ENCODE peak calls at places on chromosome 16, in eight cellular contexts. M, O, K, L, J, Z, X and T are unnamed samples. For H3K4me1, the result is how much of the 10 kb centered on the place peaks cover.

GRCh38 chr16:51949260-51949659 is 597.7 kb downstream of the TOX3 start:
- DNase-seq in Z (no peak), L (no peak), X (no peak), J (no peak), O (no peak), K (no peak), M (peak), T (no peak)

GRCh38 chr16:15690296-15690695 is 40.3 kb downstream of the NDE1 start:
- DNase-seq in O (no peak), J (no peak), K (no peak), L (no peak), X (no peak), M (no peak), Z (no peak), T (no peak)

GRCh38 chr16:69932228-69932627 is 18.9 kb upstream of the CLEC18A start:
- DNase-seq in Z (no peak), K (no peak), O (no peak), J (no peak), X (no peak), L (no peak), M (no peak), T (no peak)

GRCh38 chr16:75113046-75113491 is 3.5 kb downstream of the LDHD start:
- DNase-seq in M (no peak), K (peak), J (no peak), O (no peak), X (peak), Z (no peak), L (no peak), T (no peak)

GRCh38 chr16:81526935-81527334 is 82.3 kb downstream of the CMIP start:
- DNase-seq in O (no peak), Z (no peak), K (no peak), M (no peak), X (peak), L (no peak), J (peak), T (no peak)

GRCh38 chr16:85215478-85216120 is 103.3 kb upstream of the CIBAR2 start:
- DNase-seq in M (no peak), O (no peak), Z (no peak), K (no peak), J (no peak), X (no peak), L (no peak), T (no peak)

GRCh38 chr16:88463411-88463810 is 10.3 kb downstream of the ZFPM1 start:
- DNase-seq in J (no peak), L (no peak), M (no peak), X (no peak), O (no peak), K (no peak), Z (no peak), T (no peak)

GRCh38 chr16:8622315-8622656 is 788 bp downstream of the METTL22 start:
- DNase-seq in X (no peak), Z (no peak), M (no peak), L (no peak), K (no peak), J (no peak), O (no peak), T (no peak)

GRCh38 chr16:46702030-46702429 is 12.6 kb downstream of the ORC6 start:
- DNase-seq in M (no peak), Z (no peak), L (no peak), K (no peak), O (no peak), J (no peak), X (no peak), T (no peak)

GRCh38 chr16:3074860-3075545 is 9.6 kb downstream of the IL32 start:
- DNase-seq in L (no peak), Z (no peak), M (peak), K (no peak), X (peak), O (no peak), J (no peak), T (peak)

GRCh38 chr16:66427036-66427446 is at the start of gene BEAN1:
- DNase-seq in M (no peak), K (no peak), O (peak), X (no peak), J (peak), L (no peak), Z (no peak), T (no peak)

GRCh38 chr16:29687755-29688154 is 8.8 kb downstream of the QPRT start:
- DNase-seq in M (no peak), J (no peak), K (no peak), O (no peak), L (no peak), X (no peak), Z (no peak), T (no peak)

GRCh38 chr16:15509593-15510520 is 75.5 kb downstream of the BMERB1 start:
- DNase-seq in L (no peak), M (no peak), K (no peak), X (no peak), Z (peak), O (peak), J (no peak), T (no peak)

GRCh38 chr16:1094601-1095449 is 1.2 kb downstream of the C1QTNF8 start:
- DNase-seq in X (no peak), O (no peak), J (no peak), K (no peak), L (no peak), M (no peak), Z (no peak), T (no peak)
- H3K4me1 ChIP-seq in X (under half), O (under half), J (under half), K (half or more), L (under half), M (under half), Z (under half), T (under half)

GRCh38 chr16:4489030-4489429 is 12.8 kb downstream of the HMOX2 start:
- DNase-seq in J (no peak), K (no peak), O (no peak), L (no peak), X (no peak), Z (no peak), M (no peak), T (no peak)
- H3K4me1 ChIP-seq in J (under half), K (under half), O (under half), L (half or more), X (half or more), Z (under half), M (half or more), T (half or more)

GRCh38 chr16:68309798-68310197 is 948 bp downstream of the SLC7A6OS start:
- DNase-seq in J (no peak), X (no peak), M (no peak), O (no peak), Z (no peak), L (no peak), K (no peak), T (no peak)

GRCh38 chr16:68306633-68307032 is 4.1 kb downstream of the SLC7A6OS start:
- DNase-seq in L (no peak), K (no peak), M (no peak), J (no peak), Z (no peak), O (no peak), X (no peak), T (no peak)

GRCh38 chr16:68310441-68311315 is at the start of the genes PRMT7 and SLC7A6OS:
- DNase-seq in J (peak), X (peak), L (peak), O (peak), Z (peak), K (peak), M (peak), T (peak)

GRCh38 chr16:68313116-68313515 is 2.3 kb downstream of the PRMT7 start:
- DNase-seq in X (no peak), J (no peak), K (no peak), L (no peak), M (no peak), O (no peak), Z (no peak), T (no peak)

GRCh38 chr16:68311316-68311620 is 449 bp downstream of the PRMT7 start:
- DNase-seq in Z (no peak), M (no peak), L (no peak), K (peak), J (no peak), X (no peak), O (no peak), T (peak)
- H3K4me1 ChIP-seq in Z (under half), M (under half), L (under half), K (under half), J (under half), X (half or more), O (under half), T (under half)

GRCh38 chr16:77842468-77842867 is 54.1 kb downstream of the VAT1L start:
- DNase-seq in J (no peak), Z (no peak), L (no peak), O (no peak), X (no peak), K (no peak), M (no peak), T (no peak)
- H3K4me1 ChIP-seq in J (under half), Z (under half), L (under half), O (under half), X (under half), K (under half), M (under half), T (under half)

GRCh38 chr16:57479043-57479421 is 7.3 kb downstream of the DOK4 start:
- DNase-seq in O (no peak), L (no peak), Z (no peak), J (peak), X (peak), M (no peak), K (no peak), T (no peak)

GRCh38 chr16:57480127-57480753 is 6.1 kb downstream of the DOK4 start:
- DNase-seq in M (peak), K (peak), L (peak), X (peak), O (no peak), Z (no peak), J (peak), T (no peak)

GRCh38 chr16:57477531-57478202 is 8.6 kb downstream of the DOK4 start:
- DNase-seq in L (no peak), J (no peak), M (no peak), X (peak), Z (no peak), O (peak), K (no peak), T (no peak)

GRCh38 chr16:57479422-57480126 is 6.7 kb downstream of the DOK4 start:
- DNase-seq in J (peak), M (peak), X (peak), L (no peak), O (peak), K (peak), Z (peak), T (no peak)

GRCh38 chr16:57478396-57479024 is 7.8 kb downstream of the DOK4 start:
- DNase-seq in Z (no peak), L (no peak), J (no peak), X (peak), O (no peak), M (no peak), K (no peak), T (no peak)
- H3K4me1 ChIP-seq in Z (under half), L (half or more), J (under half), X (half or more), O (under half), M (half or more), K (half or more), T (under half)

DNA sequence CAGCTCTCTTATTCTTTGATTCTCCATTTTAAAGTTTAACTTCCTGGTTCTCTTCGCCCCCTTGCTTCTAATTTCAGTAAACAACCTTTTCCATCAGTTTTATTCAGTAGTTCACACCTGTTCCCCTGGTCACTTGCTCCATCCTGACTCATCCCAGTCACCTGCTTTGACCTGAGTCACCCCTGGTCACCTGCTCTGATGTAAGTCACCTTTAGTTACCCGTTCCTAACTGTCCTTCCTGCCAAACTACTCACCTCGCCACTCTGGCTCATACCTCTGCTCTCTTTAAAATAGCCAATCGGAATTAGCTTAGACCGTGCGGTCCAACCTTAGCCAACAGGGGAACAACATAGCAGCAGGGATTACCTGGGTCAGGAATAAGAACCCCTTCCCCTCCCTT is 4.7 kb upstream of the NLRC5 start:
- DNase-seq in L (no peak), Z (no peak), X (peak), O (no peak), J (no peak), K (peak), M (no peak), T (no peak)
- H3K4me1 ChIP-seq in L (under half), Z (under half), X (half or more), O (under half), J (under half), K (half or more), M (under half), T (half or more)